ENCODE peak calls at places on chromosomes 16 and 17, in five cellular contexts. Q is brain microvascular endothelial cell, H is osteoblast, C is fibroblast of the aortic adventitia, K is HCT116. T is an unnamed sample.

GRCh38 chr16:23709536-23709935 is 3.5 kb downstream of the ERN2 start:
- DNase-seq in Q (no peak), H (no peak), C (no peak), K (no peak), T (no peak)

GRCh38 chr16:27960619-27961295 is 102.8 kb downstream of the GSG1L start:
- DNase-seq in Q (no peak), H (peak; percentile 37), C (no peak), K (no peak), T (no peak)

GRCh38 chr17:56169621-56170020 is 16.3 kb downstream of the ANKFN1 start:
- DNase-seq in Q (no peak), H (no peak), C (no peak), K (no peak), T (no peak)

GRCh38 chr16:84822990-84823389 is 3.2 kb downstream of the CRISPLD2 start:
- DNase-seq in Q (no peak), H (no peak), C (no peak), K (no peak), T (no peak)

GRCh38 chr17:4872786-4873185 is 26.6 kb upstream of the C17orf107 start:
- DNase-seq in Q (no peak), H (peak; percentile 44), C (peak; percentile 9), K (no peak), T (no peak)

GRCh38 chr16:89491238-89491869 is 993 bp upstream of the ANKRD11 start:
- DNase-seq in Q (no peak), H (peak; percentile 87), C (peak; percentile 34), K (no peak), T (no peak)

GRCh38 chr16:28873543-28874201 is 4.6 kb upstream of the ATP2A1 start:
- DNase-seq in Q (no peak), H (peak; percentile 96), C (no peak), K (no peak), T (peak; percentile 21)

GRCh38 chr16:54630284-54630967 is 300.2 kb upstream of the IRX5 start:
- DNase-seq in Q (peak; percentile 7), H (peak; percentile 91), C (peak; percentile 79), K (no peak), T (peak; percentile 52)

GRCh38 chr16:35174006-35174405 is 1714.6 kb downstream of the TP53TG3F start:
- DNase-seq in Q (no peak), H (no peak), C (no peak), K (no peak), T (no peak)

GRCh38 chr16:54744998-54745397 is 185.7 kb upstream of the IRX5 start:
- DNase-seq in Q (no peak), H (no peak), C (no peak), K (no peak), T (no peak)

GRCh38 chr17:60139438-60140285 is 10.1 kb upstream of the CA4 start:
- DNase-seq in Q (peak; percentile 53), H (peak; percentile 95), C (peak; percentile 62), K (peak; percentile 12), T (peak; percentile 69)

GRCh38 chr16:87265261-87265660 is 51.9 kb downstream of the C16orf95 start:
- DNase-seq in Q (no peak), H (no peak), C (no peak), K (no peak), T (no peak)

GRCh38 chr16:10338426-10338825 is 47.4 kb upstream of the ATF7IP2 start:
- DNase-seq in Q (peak; percentile 12), H (no peak), C (no peak), K (no peak), T (no peak)

GRCh38 chr16:73949574-73950348 is 346.9 kb upstream of the PSMD7 start:
- DNase-seq in Q (peak; percentile 73), H (peak; percentile 70), C (peak; percentile 59), K (no peak), T (peak; percentile 83)

GRCh38 chr17:78450696-78451344 is 72.4 kb downstream of the PGS1 start:
- DNase-seq in Q (no peak), H (no peak), C (no peak), K (no peak), T (peak; percentile 19)

GRCh38 chr17:78444392-78444791 is 65.9 kb downstream of the PGS1 start:
- DNase-seq in Q (no peak), H (no peak), C (no peak), K (no peak), T (no peak)

GRCh38 chr17:78449983-78450382 is 71.5 kb downstream of the PGS1 start:
- DNase-seq in Q (no peak), H (no peak), C (no peak), K (no peak), T (no peak)

GRCh38 chr17:78446833-78447232 is 68.4 kb downstream of the PGS1 start:
- DNase-seq in Q (no peak), H (no peak), C (no peak), K (no peak), T (no peak)

DNA sequence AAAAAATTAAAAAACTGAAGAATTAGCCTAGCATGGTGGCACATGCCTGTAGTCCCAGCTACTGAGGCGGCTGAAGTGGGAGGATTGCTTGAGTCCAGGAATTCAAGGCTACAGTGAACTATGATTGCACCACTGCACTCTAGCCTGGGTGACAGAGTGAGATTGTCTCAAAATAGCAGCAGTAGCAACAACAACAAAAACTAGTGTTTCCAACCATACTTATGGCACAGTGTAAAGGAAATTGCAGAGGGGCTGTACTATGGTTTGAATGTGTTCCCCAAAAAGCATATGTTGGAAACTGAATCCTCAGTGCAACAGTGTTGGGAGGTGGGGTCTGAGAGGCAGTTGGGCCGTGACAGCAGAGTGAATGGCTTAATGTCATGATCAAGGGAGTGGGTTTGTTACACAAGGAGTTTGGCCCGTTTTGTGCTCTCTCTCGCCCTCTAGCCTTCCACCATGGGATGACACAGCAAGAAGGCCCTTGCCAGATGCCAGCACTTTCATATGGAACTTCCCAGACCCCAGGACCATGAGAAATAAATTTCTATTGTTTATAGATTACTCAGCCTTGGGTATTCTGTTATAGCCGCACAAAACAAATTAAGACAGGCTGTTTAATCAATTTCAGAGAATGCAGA is 70.0 kb downstream of the PGS1 start:
- DNase-seq in Q (no peak), H (no peak), C (no peak), K (no peak), T (no peak)
- TF ChIP-seq CTCF in Q (peak; percentile 42), H (peak; percentile 10), C (peak; percentile 10), K (peak; percentile 52), T (peak; percentile 25)

DNA sequence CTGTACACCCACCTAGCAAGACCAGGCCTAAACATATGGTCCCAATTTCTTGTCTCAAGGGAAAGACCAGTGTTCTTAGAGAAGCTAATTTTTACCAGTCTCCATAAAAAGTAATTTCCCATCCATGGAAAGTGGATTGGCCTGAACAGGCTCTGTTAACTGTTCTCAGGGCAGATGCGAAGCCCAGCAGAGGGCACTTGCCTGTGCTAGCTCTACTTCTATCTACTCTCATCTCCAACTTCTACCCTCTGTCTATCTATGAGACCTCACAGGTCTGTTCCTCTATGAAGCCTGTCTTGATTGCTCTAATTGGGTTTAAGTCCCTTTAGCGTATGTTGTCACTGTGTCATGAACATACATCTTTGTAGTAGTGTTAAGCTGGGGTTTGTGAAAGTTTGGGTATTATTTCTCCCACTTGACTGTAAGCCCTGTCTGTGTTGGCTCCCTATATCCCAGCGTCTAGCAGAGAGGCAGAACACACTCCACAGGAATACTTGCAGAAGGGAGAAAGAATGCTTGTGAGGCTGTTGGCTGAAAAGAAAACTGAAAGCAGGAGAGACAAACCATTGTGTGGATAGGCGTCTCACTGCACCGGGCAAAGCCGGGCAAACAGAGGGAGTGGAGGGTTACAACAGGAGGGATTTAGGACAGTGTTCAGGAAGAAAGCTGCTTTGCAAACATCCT is 167.2 kb upstream of the MAF start:
- DNase-seq in Q (peak; percentile 37), H (peak; percentile 58), C (peak; percentile 20), K (no peak), T (peak; percentile 27)
- H3K4me3 ChIP-seq in Q (no peak overlapping the region), H (peak overlapping the region; percentile 71), C (no peak overlapping the region), K (no peak overlapping the region), T (peak overlapping the region; percentile 16)

GRCh38 chr17:28573966-28574480 is 2.7 kb downstream of the ALDOC start:
- DNase-seq in Q (no peak), H (no peak), C (no peak), K (no peak), T (no peak)
- TF ChIP-seq CTCF in Q (no peak), H (no peak), C (no peak), K (no peak), T (no peak)

GRCh38 chr17:48483471-48484131 is 47.2 kb downstream of the HOXB1 start:
- DNase-seq in Q (peak; percentile 92), H (peak; percentile 93), C (peak; percentile 96), K (peak; percentile 95), T (peak; percentile 99)
- H3K4me3 ChIP-seq in Q (no peak overlapping the region), H (peak overlapping the region; percentile 16), C (no peak overlapping the region), K (peak overlapping the region; percentile 32), T (no peak overlapping the region)

GRCh38 chr17:73348018-73348823 is 36.4 kb upstream of the CDC42EP4 start:
- DNase-seq in Q (no peak), H (peak; percentile 64), C (no peak), K (no peak), T (no peak)
- TF ChIP-seq CTCF in Q (no peak), H (no peak), C (no peak), K (peak; percentile 6), T (no peak)

GRCh38 chr17:10183931-10184930 is 14.2 kb downstream of the GAS7 start:
- DNase-seq in Q (no peak), H (no peak), C (no peak), K (no peak), T (no peak)

GRCh38 chr17:10177131-10177920 is 21.1 kb downstream of the GAS7 start:
- DNase-seq in Q (no peak), H (no peak), C (no peak), K (no peak), T (no peak)

GRCh38 chr17:10182785-10183184 is 15.6 kb downstream of the GAS7 start:
- DNase-seq in Q (no peak), H (no peak), C (no peak), K (no peak), T (no peak)

GRCh38 chr17:10177921-10178788 is 20.3 kb downstream of the GAS7 start:
- DNase-seq in Q (peak; percentile 32), H (peak; percentile 93), C (peak; percentile 75), K (no peak), T (peak; percentile 57)

GRCh38 chr17:10178789-10179075 is 19.7 kb downstream of the GAS7 start:
- DNase-seq in Q (no peak), H (no peak), C (no peak), K (no peak), T (no peak)
- H3K4me3 ChIP-seq in Q (no peak overlapping the region), H (no peak overlapping the region), C (no peak overlapping the region), K (no peak overlapping the region), T (no peak overlapping the region)

T was measured in cardiac fibroblast.